ENCODE peak calls at places on chromosomes 4 and X, in ten cellular contexts. M is foreskin keratinocyte, V is right atrium auricular region, W is OCI-LY7, U is prostate gland, S is A673, Q is esophagus squamous epithelium, K is tibial nerve, O is HCT116, E is adrenal gland. I is an unnamed sample.
A peak's percentile ranks its signal among the peaks of the same experiment; 100 is the strongest.

GRCh38 chrX:30674799-30675198 is 21.6 kb downstream of the GK start:
- DNase-seq in M (no peak), V (no peak), W (no peak), U (no peak), S (no peak), Q (no peak), K (no peak), O (no peak), E (no peak), I (no peak)

GRCh38 chr4:89242864-89243740 is 64.5 kb downstream of the GPRIN3 start:
- DNase-seq in M (no peak), V (no peak), W (no peak), U (no peak), S (no peak), Q (no peak), K (no peak), O (no peak), E (no peak), I (no peak)

GRCh38 chrX:138775501-138775900 is 64.0 kb upstream of the FGF13 start:
- DNase-seq in M (no peak), V (no peak), W (peak; percentile 7), U (no peak), S (peak; percentile 71), Q (no peak), K (no peak), O (no peak), E (no peak), I (no peak)

GRCh38 chr4:186953601-186954260 is 230.1 kb upstream of the FAT1 start:
- DNase-seq in M (no peak), V (peak; percentile 69), W (no peak), U (no peak), S (no peak), Q (no peak), K (peak; percentile 39), O (no peak), E (no peak), I (no peak)

GRCh38 chr4:2829933-2830451 is 13.7 kb upstream of the ADD1 start:
- DNase-seq in M (no peak), V (no peak), W (no peak), U (no peak), S (no peak), Q (no peak), K (no peak), O (no peak), E (peak; percentile 8), I (peak; percentile 7)

GRCh38 chr4:15327311-15328298 is 100.2 kb upstream of the C1QTNF7 start:
- DNase-seq in M (no peak), V (no peak), W (no peak), U (no peak), S (peak; percentile 70), Q (no peak), K (peak; percentile 21), O (no peak), E (no peak), I (no peak)

GRCh38 chr4:161320377-161320776 is 843.4 kb downstream of the FSTL5 start:
- DNase-seq in M (no peak), V (no peak), W (peak; percentile 37), U (no peak), S (peak; percentile 63), Q (no peak), K (no peak), O (peak; percentile 56), E (no peak), I (no peak)

GRCh38 chr4:7616193-7616592 is 181.5 kb upstream of the PSAPL1 start:
- DNase-seq in M (no peak), V (no peak), W (no peak), U (no peak), S (no peak), Q (no peak), K (no peak), O (no peak), E (no peak), I (peak; percentile 2)

GRCh38 chr4:26803462-26803861 is 57.2 kb upstream of the STIM2 start:
- DNase-seq in M (no peak), V (no peak), W (no peak), U (peak; percentile 24), S (peak; percentile 91), Q (no peak), K (no peak), O (no peak), E (no peak), I (no peak)

GRCh38 chr4:147833254-147833653 is 101.4 kb downstream of the ARHGAP10 start:
- DNase-seq in M (no peak), V (no peak), W (no peak), U (no peak), S (no peak), Q (no peak), K (no peak), O (no peak), E (no peak), I (no peak)

GRCh38 chr4:104591505-104591904 is 96.8 kb upstream of the CXXC4 start:
- DNase-seq in M (no peak), V (no peak), W (no peak), U (no peak), S (peak; percentile 31), Q (no peak), K (no peak), O (no peak), E (no peak), I (peak; percentile 56)

GRCh38 chr4:150789864-150790263 is 207.9 kb downstream of the MAB21L2 start:
- DNase-seq in M (no peak), V (no peak), W (no peak), U (no peak), S (peak; percentile 98), Q (no peak), K (no peak), O (no peak), E (no peak), I (no peak)

GRCh38 chrX:131316260-131316659 is 27.2 kb upstream of the IGSF1 start:
- DNase-seq in M (no peak), V (no peak), W (no peak), U (no peak), S (no peak), Q (no peak), K (no peak), O (no peak), E (no peak), I (no peak)

DNA sequence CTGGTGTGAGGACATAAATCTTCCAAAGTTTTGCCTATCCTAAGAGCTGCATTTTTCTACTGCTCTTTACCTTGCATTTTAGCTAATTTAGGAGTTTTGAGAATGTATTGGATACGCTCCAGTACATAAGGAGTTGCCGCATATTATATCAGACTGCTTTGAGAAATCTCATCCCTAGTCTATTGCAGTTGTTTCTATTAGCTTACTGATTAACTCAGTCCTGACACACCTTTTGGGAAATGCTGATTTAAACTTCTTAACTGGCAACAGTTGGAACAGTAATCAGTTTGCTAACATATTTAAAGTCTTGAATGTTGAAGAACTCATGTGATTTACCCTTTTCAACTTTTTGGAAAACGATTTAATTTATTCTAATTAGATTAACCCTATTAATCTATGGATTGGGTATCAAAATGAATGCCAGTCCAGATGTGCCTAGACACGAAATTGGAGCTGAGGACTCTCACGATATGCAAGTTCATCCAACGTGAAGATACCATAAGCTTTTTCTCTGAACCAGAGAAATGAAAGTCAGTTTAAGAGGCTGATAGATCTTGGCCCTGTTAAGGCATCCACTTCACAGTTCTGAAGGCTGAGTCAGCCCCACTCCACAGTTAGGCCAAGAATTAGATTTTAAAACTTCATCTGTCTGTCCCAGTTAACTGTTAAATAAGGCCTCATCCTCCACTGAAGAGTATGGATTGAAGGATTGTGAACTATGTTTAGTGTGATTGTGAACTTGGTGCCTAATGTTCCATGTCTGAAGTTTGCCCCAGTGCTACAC is 90.0 kb downstream of the MAOA start:
- DNase-seq in M (no peak), V (no peak), W (no peak), U (no peak), S (no peak), Q (no peak), K (no peak), O (no peak), E (no peak), I (no peak)
- H3K27ac ChIP-seq in M (no peak overlapping the region), V (no peak overlapping the region), W (no peak overlapping the region), U (no peak overlapping the region), S (no peak overlapping the region), Q (no peak overlapping the region), K (no peak overlapping the region), O (no peak overlapping the region), E (no peak overlapping the region), I (no peak overlapping the region)

GRCh38 chrX:42714981-42715688 is 62.8 kb downstream of the PPP1R2C start:
- DNase-seq in M (peak; percentile 24), V (no peak), W (no peak), U (peak; percentile 64), S (peak; percentile 30), Q (no peak), K (no peak), O (no peak), E (peak; percentile 75), I (no peak)

GRCh38 chrX:42710452-42710851 is 67.5 kb downstream of the PPP1R2C start:
- DNase-seq in M (no peak), V (no peak), W (no peak), U (no peak), S (no peak), Q (no peak), K (no peak), O (no peak), E (no peak), I (no peak)

GRCh38 chrX:42720209-42720608 is 57.8 kb downstream of the PPP1R2C start:
- DNase-seq in M (no peak), V (no peak), W (peak; percentile 6), U (no peak), S (no peak), Q (no peak), K (no peak), O (no peak), E (no peak), I (no peak)

GRCh38 chrX:42715689-42716022 is 62.3 kb downstream of the PPP1R2C start:
- DNase-seq in M (no peak), V (no peak), W (no peak), U (no peak), S (no peak), Q (no peak), K (no peak), O (no peak), E (no peak), I (no peak)
- TF ChIP-seq CTCF in M (no peak), V (no peak), W (no peak), U (no peak), S (no peak), Q (no peak), K (no peak), O (no peak), E (peak; percentile 4), I (no peak)

GRCh38 chr4:136150046-136150445 is 1382.2 kb downstream of the PCDH18 start:
- DNase-seq in M (no peak), V (no peak), W (no peak), U (no peak), S (no peak), Q (no peak), K (no peak), O (no peak), E (no peak), I (no peak)
- H3K27ac ChIP-seq in M (no peak overlapping the region), V (no peak overlapping the region), W (no peak overlapping the region), U (no peak overlapping the region), S (no peak overlapping the region), Q (no peak overlapping the region), K (no peak overlapping the region), O (no peak overlapping the region), E (no peak overlapping the region), I (no peak overlapping the region)

GRCh38 chr4:11072426-11072825 is 356.3 kb downstream of the HS3ST1 start:
- DNase-seq in M (no peak), V (no peak), W (no peak), U (no peak), S (no peak), Q (no peak), K (no peak), O (no peak), E (no peak), I (no peak)
- TF ChIP-seq CTCF in M (no peak), V (no peak), W (no peak), U (no peak), S (no peak), Q (no peak), K (no peak), O (no peak), E (no peak), I (no peak)